ENCODE peak calls at places on chromosomes 4 and X, in six cellular contexts. O is sigmoid colon, X is GM12865, Q is fibroblast of lung, B is left ventricle myocardium inferior, A is RWPE2. W is an unnamed sample.

GRCh38 chrX:84320606-84321005 is 132.6 kb upstream of the RPS6KA6 start:
- DNase-seq in O (no peak), X (no peak), Q (no peak), B (no peak), A (no peak), W (no peak)

GRCh38 chr4:158161561-158162354 is 11.1 kb downstream of the GASK1B start:
- DNase-seq in O (peak; percentile 75), X (no peak), Q (peak; percentile 68), B (no peak), A (no peak), W (peak; percentile 48)

GRCh38 chr4:87659247-87659931 is 9.3 kb downstream of the DMP1 start:
- DNase-seq in O (no peak), X (no peak), Q (no peak), B (no peak), A (no peak), W (no peak)

GRCh38 chr4:20368926-20369325 is 117.2 kb downstream of the SLIT2 start:
- DNase-seq in O (no peak), X (no peak), Q (peak; percentile 33), B (no peak), A (no peak), W (no peak)

GRCh38 chr4:32025840-32026459 is 1305.8 kb downstream of the PCDH7 start:
- DNase-seq in O (no peak), X (no peak), Q (peak; percentile 3), B (no peak), A (no peak), W (no peak)

GRCh38 chrX:10709276-10709675 is 88.9 kb upstream of the MID1 start:
- DNase-seq in O (no peak), X (no peak), Q (no peak), B (no peak), A (no peak), W (no peak)

GRCh38 chr4:159390648-159391047 is 287.8 kb downstream of the RAPGEF2 start:
- DNase-seq in O (no peak), X (no peak), Q (peak; percentile 91), B (no peak), A (peak; percentile 93), W (peak; percentile 25)

GRCh38 chr4:12041828-12042227 is 613.1 kb upstream of the HS3ST1 start:
- DNase-seq in O (no peak), X (no peak), Q (no peak), B (no peak), A (no peak), W (no peak)

GRCh38 chr4:57147335-57148060 is 37.3 kb upstream of the IGFBP7 start:
- DNase-seq in O (no peak), X (no peak), Q (peak; percentile 55), B (no peak), A (no peak), W (no peak)

GRCh38 chr4:85498068-85498733 is 23.3 kb downstream of the ARHGAP24 start:
- DNase-seq in O (peak; percentile 78), X (peak; percentile 82), Q (peak; percentile 77), B (peak; percentile 38), A (no peak), W (no peak)

GRCh38 chrX:151416521-151417048 is 19.6 kb downstream of the VMA21 start:
- DNase-seq in O (no peak), X (no peak), Q (no peak), B (no peak), A (no peak), W (no peak)

GRCh38 chr4:182189107-182189878 is 53.9 kb upstream of the TENM3 start:
- DNase-seq in O (no peak), X (no peak), Q (peak; percentile 95), B (no peak), A (peak; percentile 76), W (no peak)

GRCh38 chr4:153748378-153748777 is 11.4 kb downstream of the RNF175 start:
- DNase-seq in O (no peak), X (no peak), Q (peak; percentile 47), B (no peak), A (peak; percentile 87), W (peak; percentile 23)

GRCh38 chr4:140743194-140743931 is 12.8 kb downstream of the TBC1D9 start:
- DNase-seq in O (no peak), X (peak; percentile 68), Q (no peak), B (no peak), A (no peak), W (no peak)

GRCh38 chr4:42371306-42372063 is 25.8 kb upstream of the SHISA3 start:
- DNase-seq in O (no peak), X (peak; percentile 75), Q (peak; percentile 85), B (no peak), A (no peak), W (no peak)

GRCh38 chr4:15378055-15378454 is 49.8 kb upstream of the C1QTNF7 start:
- DNase-seq in O (no peak), X (no peak), Q (peak; percentile 61), B (no peak), A (no peak), W (no peak)

GRCh38 chr4:42339935-42340406 is 57.3 kb upstream of the SHISA3 start:
- DNase-seq in O (no peak), X (no peak), Q (peak; percentile 67), B (peak; percentile 72), A (no peak), W (no peak)

GRCh38 chrX:74800062-74800461 is 125.2 kb downstream of the NEXMIF start:
- DNase-seq in O (no peak), X (peak; percentile 70), Q (no peak), B (no peak), A (no peak), W (no peak)

GRCh38 chrX:23008431-23009099 is 8.8 kb downstream of the DDX53 start:
- DNase-seq in O (no peak), X (peak; percentile 9), Q (peak; percentile 59), B (no peak), A (no peak), W (no peak)

GRCh38 chr4:141926414-141926813 is 290.0 kb downstream of the IL15 start:
- DNase-seq in O (no peak), X (no peak), Q (no peak), B (no peak), A (no peak), W (no peak)

GRCh38 chr4:78604988-78605387 is 53.4 kb downstream of the ANXA3 start:
- DNase-seq in O (no peak), X (no peak), Q (no peak), B (no peak), A (no peak), W (no peak)

GRCh38 chr4:168522371-168522770 is 25.5 kb downstream of the PALLD start:
- DNase-seq in O (no peak), X (no peak), Q (no peak), B (no peak), A (no peak), W (no peak)

GRCh38 chr4:79917246-79917645 is 155.8 kb downstream of the ANTXR2 start:
- DNase-seq in O (no peak), X (peak; percentile 72), Q (peak; percentile 48), B (no peak), A (no peak), W (no peak)

GRCh38 chrX:45849261-45849660 is 648.6 kb upstream of the DIPK2B start:
- DNase-seq in O (no peak), X (no peak), Q (peak; percentile 83), B (no peak), A (no peak), W (no peak)

GRCh38 chr4:179196511-179196910 is 1754.3 kb upstream of the AGA start:
- DNase-seq in O (no peak), X (no peak), Q (peak; percentile 70), B (no peak), A (no peak), W (no peak)

DNA sequence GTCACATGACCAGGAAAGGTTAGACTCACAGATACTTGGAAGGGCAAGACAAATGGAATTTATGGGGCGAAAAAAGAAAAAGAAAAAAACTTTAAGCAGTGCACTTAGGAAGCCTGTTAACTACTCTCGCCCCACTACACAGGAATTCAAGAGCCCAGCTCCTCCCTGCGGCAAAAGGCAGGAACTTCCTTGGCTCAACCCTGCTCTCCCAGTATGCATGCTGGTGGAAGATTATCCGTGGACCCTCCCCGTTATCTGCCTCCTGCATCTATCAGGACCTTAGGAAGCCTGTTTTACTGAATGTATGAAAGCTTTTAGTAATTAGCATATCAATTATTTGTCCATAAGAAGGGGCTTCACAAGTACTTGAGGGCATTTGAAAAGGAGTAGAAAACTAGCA is 40.1 kb upstream of the RPA4 start:
- DNase-seq in O (no peak), X (no peak), Q (no peak), B (no peak), A (no peak), W (no peak)
- TF ChIP-seq CTCF in O (no peak), X (no peak), Q (no peak), B (peak; percentile 45), A (no peak), W (no peak)

DNA sequence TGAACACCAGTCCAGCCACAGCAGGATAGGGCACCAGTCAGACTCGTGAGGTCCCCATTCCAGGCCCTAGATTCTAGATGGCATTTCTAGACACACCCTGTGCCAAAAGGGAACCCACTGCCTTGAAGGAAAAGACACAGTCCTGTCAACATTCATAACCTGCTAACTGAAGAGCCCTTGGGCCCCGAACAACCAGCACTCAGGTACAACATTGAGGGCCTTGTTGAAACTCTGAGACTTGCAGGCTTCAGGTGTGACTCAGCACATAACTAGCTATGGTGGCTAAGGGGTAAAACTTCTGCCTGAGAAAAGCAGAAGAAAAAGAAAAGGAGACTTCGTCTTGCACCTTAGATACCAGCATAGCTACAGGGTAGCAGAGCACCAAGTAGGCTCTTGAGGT is 252.9 kb upstream of the GRID2 start:
- DNase-seq in O (no peak), X (no peak), Q (no peak), B (no peak), A (no peak), W (no peak)
- H3K4me3 ChIP-seq in O (no peak overlapping the region), X (no peak overlapping the region), Q (no peak overlapping the region), B (no peak overlapping the region), A (no peak overlapping the region), W (no peak overlapping the region)

GRCh38 chrX:19660604-19661003 is 145.3 kb upstream of the MAP3K15 start:
- DNase-seq in O (no peak), X (no peak), Q (no peak), B (no peak), A (no peak), W (no peak)

GRCh38 chrX:19655032-19655431 is 139.7 kb upstream of the MAP3K15 start:
- DNase-seq in O (no peak), X (no peak), Q (no peak), B (no peak), A (no peak), W (no peak)

GRCh38 chrX:19658030-19658429 is 142.7 kb upstream of the MAP3K15 start:
- DNase-seq in O (no peak), X (no peak), Q (no peak), B (no peak), A (no peak), W (no peak)

GRCh38 chrX:19661977-19662376 is 146.7 kb upstream of the MAP3K15 start:
- DNase-seq in O (no peak), X (no peak), Q (peak; percentile 50), B (no peak), A (no peak), W (no peak)

DNA sequence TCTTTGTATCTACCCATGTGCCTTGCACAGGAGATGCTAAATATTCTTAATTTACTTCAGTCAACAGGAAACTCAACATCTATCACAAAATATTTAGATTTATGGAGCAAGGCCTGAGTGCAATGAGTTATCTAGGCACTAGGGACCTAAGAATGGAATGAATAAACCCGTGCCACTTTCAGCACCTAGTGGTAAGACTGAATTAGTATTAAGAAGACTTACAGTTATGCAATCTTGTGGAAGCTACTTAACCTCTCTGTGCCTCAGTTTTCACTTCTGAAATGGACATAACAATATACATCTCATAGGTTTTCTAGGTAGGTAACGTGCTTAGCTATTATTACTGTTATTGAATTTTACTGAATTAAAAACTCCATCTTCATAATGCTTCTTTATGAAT is 144.6 kb upstream of the MAP3K15 start:
- DNase-seq in O (no peak), X (no peak), Q (no peak), B (no peak), A (no peak), W (no peak)
- TF ChIP-seq CTCF in O (no peak), X (no peak), Q (no peak), B (no peak), A (no peak), W (no peak)

GRCh38 chr4:23889814-23890269 is at the start of gene PPARGC1A:
- DNase-seq in O (peak; percentile 88), X (peak; percentile 1), Q (peak; percentile 77), B (peak; percentile 47), A (no peak), W (no peak)
- H3K4me3 ChIP-seq in O (peak within 1 kb of the TSS; percentile 36), X (no peak within 1 kb of the TSS), Q (peak within 1 kb of the TSS; percentile 57), B (peak within 1 kb of the TSS; percentile 67), A (no peak within 1 kb of the TSS), W (peak within 1 kb of the TSS; percentile 71)